ENCODE peak calls at places on chromosomes 7 and 10, in four cellular contexts. S is cerebellar cortex, P is activated B cell treated with CpG ODN at 0.5 μM for 24 hours, D is progenitor cell of endocrine pancreas. N is an unnamed sample.

GRCh38 chr7:1251796-1252542 is 19.3 kb downstream of the UNCX start:
- DNase-seq in S (no peak), P (no peak), D (no peak), N (no peak)

GRCh38 chr10:112213836-112214235 is 30.3 kb upstream of the GPAM start:
- DNase-seq in S (no peak), P (no peak), D (no peak), N (no peak)

GRCh38 chr7:140231779-140232491 is 55.2 kb upstream of the KDM7A start:
- DNase-seq in S (no peak), P (no peak), D (no peak), N (peak)

GRCh38 chr10:28869606-28870201 is 192.4 kb downstream of the BAMBI start:
- DNase-seq in S (no peak), P (no peak), D (no peak), N (no peak)

GRCh38 chr7:158351481-158351880 is 236.1 kb downstream of the PTPRN2 start:
- DNase-seq in S (no peak), P (no peak), D (no peak), N (no peak)

GRCh38 chr10:47380341-47381215 is 3.5 kb downstream of the ZNF488 start:
- DNase-seq in S (no peak), P (no peak), D (no peak), N (no peak)

GRCh38 chr7:79317728-79318127 is 135.7 kb downstream of the MAGI2 start:
- DNase-seq in S (no peak), P (no peak), D (no peak), N (peak)

GRCh38 chr10:77392236-77392721 is 245.3 kb downstream of the KCNMA1 start:
- DNase-seq in S (no peak), P (no peak), D (no peak), N (no peak)

GRCh38 chr10:58266826-58267712 is 625 bp downstream of the IPMK start:
- DNase-seq in S (peak), P (peak), D (peak), N (no peak)

N was measured in H1.